ENCODE peak calls at places on chromosomes 5 and 9, in eight cellular contexts. One of them, this sample, is unnamed.

GRCh38 chr9:106682420-106682819 is 180.5 kb upstream of the ZNF462 start:
- DNase-seq in osteocyte: no peak
- DNase-seq in KBM-7: no peak
- DNase-seq in NCI-H1694 treated with DMSO at 0.1 percent for 48 hours: no peak
- DNase-seq in A549: no peak
- DNase-seq in non-pigmented ciliary epithelial cell: no peak
- DNase-seq in ecto neural progenitor cell: no peak
- DNase-seq in stimulated activated CD8-positive, alpha-beta memory T cell treated with anti-CD3 and anti-CD28 coated beads, Interleukin-2, amount 100 ng/mL, for 48 hours: no peak
- DNase-seq in this sample: no peak

GRCh38 chr5:57817001-57817453 is 334.4 kb upstream of the ACTBL2 start:
- DNase-seq in A549: no peak
- DNase-seq in ecto neural progenitor cell: no peak
- DNase-seq in osteocyte: no peak
- DNase-seq in KBM-7: no peak
- DNase-seq in stimulated activated CD8-positive, alpha-beta memory T cell treated with anti-CD3 and anti-CD28 coated beads, Interleukin-2, amount 100 ng/mL, for 48 hours: no peak
- DNase-seq in non-pigmented ciliary epithelial cell: no peak
- DNase-seq in NCI-H1694 treated with DMSO at 0.1 percent for 48 hours: no peak
- DNase-seq in this sample: no peak

GRCh38 chr9:32069169-32069813 is 315.2 kb upstream of the ACO1 start:
- DNase-seq in stimulated activated CD8-positive, alpha-beta memory T cell treated with anti-CD3 and anti-CD28 coated beads, Interleukin-2, amount 100 ng/mL, for 48 hours: no peak
- DNase-seq in A549: no peak
- DNase-seq in ecto neural progenitor cell: no peak
- DNase-seq in KBM-7: peak; percentile 9
- DNase-seq in NCI-H1694 treated with DMSO at 0.1 percent for 48 hours: no peak
- DNase-seq in non-pigmented ciliary epithelial cell: no peak
- DNase-seq in osteocyte: no peak
- DNase-seq in this sample: peak; percentile 1

GRCh38 chr5:84403773-84404172 is 19.1 kb upstream of the EDIL3 start:
- DNase-seq in NCI-H1694 treated with DMSO at 0.1 percent for 48 hours: no peak
- DNase-seq in non-pigmented ciliary epithelial cell: peak; percentile 97
- DNase-seq in KBM-7: no peak
- DNase-seq in stimulated activated CD8-positive, alpha-beta memory T cell treated with anti-CD3 and anti-CD28 coated beads, Interleukin-2, amount 100 ng/mL, for 48 hours: no peak
- DNase-seq in osteocyte: no peak
- DNase-seq in ecto neural progenitor cell: no peak
- DNase-seq in A549: no peak
- DNase-seq in this sample: no peak

GRCh38 chr9:79662553-79662956 is 90.8 kb downstream of the TLE4 start:
- DNase-seq in ecto neural progenitor cell: peak; percentile 72
- DNase-seq in osteocyte: no peak
- DNase-seq in KBM-7: no peak
- DNase-seq in stimulated activated CD8-positive, alpha-beta memory T cell treated with anti-CD3 and anti-CD28 coated beads, Interleukin-2, amount 100 ng/mL, for 48 hours: no peak
- DNase-seq in A549: no peak
- DNase-seq in NCI-H1694 treated with DMSO at 0.1 percent for 48 hours: no peak
- DNase-seq in non-pigmented ciliary epithelial cell: no peak
- DNase-seq in this sample: no peak

GRCh38 chr9:85202596-85202995 is 533.1 kb downstream of the NTRK2 start:
- DNase-seq in osteocyte: no peak
- DNase-seq in KBM-7: no peak
- DNase-seq in ecto neural progenitor cell: no peak
- DNase-seq in NCI-H1694 treated with DMSO at 0.1 percent for 48 hours: no peak
- DNase-seq in non-pigmented ciliary epithelial cell: no peak
- DNase-seq in A549: no peak
- DNase-seq in stimulated activated CD8-positive, alpha-beta memory T cell treated with anti-CD3 and anti-CD28 coated beads, Interleukin-2, amount 100 ng/mL, for 48 hours: no peak
- DNase-seq in this sample: no peak

GRCh38 chr5:107670028-107670926 is 460 bp downstream of the EFNA5 start:
- DNase-seq in KBM-7: no peak
- DNase-seq in osteocyte: no peak
- DNase-seq in ecto neural progenitor cell: peak; percentile 54
- DNase-seq in A549: peak; percentile 13
- DNase-seq in NCI-H1694 treated with DMSO at 0.1 percent for 48 hours: peak; percentile 7
- DNase-seq in stimulated activated CD8-positive, alpha-beta memory T cell treated with anti-CD3 and anti-CD28 coated beads, Interleukin-2, amount 100 ng/mL, for 48 hours: no peak
- DNase-seq in non-pigmented ciliary epithelial cell: no peak
- DNase-seq in this sample: peak; percentile 28

GRCh38 chr5:133704411-133704810 is 92.1 kb upstream of the FSTL4 start:
- DNase-seq in non-pigmented ciliary epithelial cell: no peak
- DNase-seq in ecto neural progenitor cell: no peak
- DNase-seq in A549: no peak
- DNase-seq in osteocyte: no peak
- DNase-seq in KBM-7: no peak
- DNase-seq in NCI-H1694 treated with DMSO at 0.1 percent for 48 hours: no peak
- DNase-seq in stimulated activated CD8-positive, alpha-beta memory T cell treated with anti-CD3 and anti-CD28 coated beads, Interleukin-2, amount 100 ng/mL, for 48 hours: no peak
- DNase-seq in this sample: no peak

GRCh38 chr9:127380479-127380878 is 16.5 kb upstream of the SLC2A8 start:
- DNase-seq in A549: no peak
- DNase-seq in non-pigmented ciliary epithelial cell: no peak
- DNase-seq in ecto neural progenitor cell: no peak
- DNase-seq in KBM-7: no peak
- DNase-seq in stimulated activated CD8-positive, alpha-beta memory T cell treated with anti-CD3 and anti-CD28 coated beads, Interleukin-2, amount 100 ng/mL, for 48 hours: no peak
- DNase-seq in osteocyte: no peak
- DNase-seq in NCI-H1694 treated with DMSO at 0.1 percent for 48 hours: no peak
- DNase-seq in this sample: no peak

GRCh38 chr5:131160134-131160533 is 4.9 kb downstream of the HINT1 start:
- DNase-seq in A549: no peak
- DNase-seq in KBM-7: no peak
- DNase-seq in osteocyte: no peak
- DNase-seq in stimulated activated CD8-positive, alpha-beta memory T cell treated with anti-CD3 and anti-CD28 coated beads, Interleukin-2, amount 100 ng/mL, for 48 hours: no peak
- DNase-seq in non-pigmented ciliary epithelial cell: no peak
- DNase-seq in ecto neural progenitor cell: no peak
- DNase-seq in NCI-H1694 treated with DMSO at 0.1 percent for 48 hours: no peak
- DNase-seq in this sample: no peak

GRCh38 chr9:85142461-85143401 is 473.2 kb downstream of the NTRK2 start:
- DNase-seq in NCI-H1694 treated with DMSO at 0.1 percent for 48 hours: peak; percentile 4
- DNase-seq in KBM-7: peak; percentile 7
- DNase-seq in A549: peak; percentile 3
- DNase-seq in non-pigmented ciliary epithelial cell: no peak
- DNase-seq in osteocyte: no peak
- DNase-seq in stimulated activated CD8-positive, alpha-beta memory T cell treated with anti-CD3 and anti-CD28 coated beads, Interleukin-2, amount 100 ng/mL, for 48 hours: no peak
- DNase-seq in ecto neural progenitor cell: no peak
- DNase-seq in this sample: peak; percentile 33

GRCh38 chr5:81450940-81451339 is 57.0 kb upstream of the ACOT12 start:
- DNase-seq in osteocyte: no peak
- DNase-seq in NCI-H1694 treated with DMSO at 0.1 percent for 48 hours: no peak
- DNase-seq in KBM-7: no peak
- DNase-seq in non-pigmented ciliary epithelial cell: no peak
- DNase-seq in A549: no peak
- DNase-seq in stimulated activated CD8-positive, alpha-beta memory T cell treated with anti-CD3 and anti-CD28 coated beads, Interleukin-2, amount 100 ng/mL, for 48 hours: no peak
- DNase-seq in ecto neural progenitor cell: no peak
- DNase-seq in this sample: no peak

GRCh38 chr9:37421914-37422288 is 595 bp upstream of the GRHPR start:
- DNase-seq in ecto neural progenitor cell: no peak
- DNase-seq in non-pigmented ciliary epithelial cell: no peak
- DNase-seq in KBM-7: no peak
- DNase-seq in stimulated activated CD8-positive, alpha-beta memory T cell treated with anti-CD3 and anti-CD28 coated beads, Interleukin-2, amount 100 ng/mL, for 48 hours: no peak
- DNase-seq in osteocyte: no peak
- DNase-seq in NCI-H1694 treated with DMSO at 0.1 percent for 48 hours: no peak
- DNase-seq in A549: no peak
- DNase-seq in this sample: no peak

GRCh38 chr9:124210697-124211096 is 47.1 kb upstream of the NEK6 start:
- DNase-seq in stimulated activated CD8-positive, alpha-beta memory T cell treated with anti-CD3 and anti-CD28 coated beads, Interleukin-2, amount 100 ng/mL, for 48 hours: peak; percentile 29
- DNase-seq in osteocyte: no peak
- DNase-seq in ecto neural progenitor cell: no peak
- DNase-seq in KBM-7: no peak
- DNase-seq in NCI-H1694 treated with DMSO at 0.1 percent for 48 hours: no peak
- DNase-seq in non-pigmented ciliary epithelial cell: no peak
- DNase-seq in A549: no peak
- DNase-seq in this sample: no peak

GRCh38 chr5:105953616-105954015 is 1717.1 kb downstream of the EFNA5 start:
- DNase-seq in A549: no peak
- DNase-seq in NCI-H1694 treated with DMSO at 0.1 percent for 48 hours: peak; percentile 62
- DNase-seq in ecto neural progenitor cell: no peak
- DNase-seq in non-pigmented ciliary epithelial cell: no peak
- DNase-seq in KBM-7: no peak
- DNase-seq in stimulated activated CD8-positive, alpha-beta memory T cell treated with anti-CD3 and anti-CD28 coated beads, Interleukin-2, amount 100 ng/mL, for 48 hours: no peak
- DNase-seq in osteocyte: no peak
- DNase-seq in this sample: no peak

GRCh38 chr9:121472361-121472910 is 27.2 kb downstream of the GGTA1 start:
- DNase-seq in KBM-7: no peak
- DNase-seq in stimulated activated CD8-positive, alpha-beta memory T cell treated with anti-CD3 and anti-CD28 coated beads, Interleukin-2, amount 100 ng/mL, for 48 hours: no peak
- DNase-seq in A549: no peak
- DNase-seq in NCI-H1694 treated with DMSO at 0.1 percent for 48 hours: no peak
- DNase-seq in osteocyte: no peak
- DNase-seq in ecto neural progenitor cell: no peak
- DNase-seq in non-pigmented ciliary epithelial cell: no peak
- DNase-seq in this sample: no peak

GRCh38 chr5:980001-980588 is 28.5 kb upstream of the NKD2 start:
- DNase-seq in A549: no peak
- DNase-seq in ecto neural progenitor cell: peak; percentile 52
- DNase-seq in KBM-7: no peak
- DNase-seq in osteocyte: peak; percentile 72
- DNase-seq in NCI-H1694 treated with DMSO at 0.1 percent for 48 hours: no peak
- DNase-seq in stimulated activated CD8-positive, alpha-beta memory T cell treated with anti-CD3 and anti-CD28 coated beads, Interleukin-2, amount 100 ng/mL, for 48 hours: no peak
- DNase-seq in non-pigmented ciliary epithelial cell: no peak
- DNase-seq in this sample: no peak

GRCh38 chr9:1837453-1838084 is 177.6 kb upstream of the SMARCA2 start:
- DNase-seq in KBM-7: peak; percentile 41
- DNase-seq in stimulated activated CD8-positive, alpha-beta memory T cell treated with anti-CD3 and anti-CD28 coated beads, Interleukin-2, amount 100 ng/mL, for 48 hours: no peak
- DNase-seq in non-pigmented ciliary epithelial cell: no peak
- DNase-seq in A549: peak; percentile 25
- DNase-seq in NCI-H1694 treated with DMSO at 0.1 percent for 48 hours: peak; percentile 32
- DNase-seq in ecto neural progenitor cell: peak; percentile 57
- DNase-seq in osteocyte: no peak
- DNase-seq in this sample: peak; percentile 0

GRCh38 chr9:2453701-2454100 is 167.9 kb upstream of the VLDLR start:
- DNase-seq in non-pigmented ciliary epithelial cell: no peak
- DNase-seq in A549: no peak
- DNase-seq in NCI-H1694 treated with DMSO at 0.1 percent for 48 hours: no peak
- DNase-seq in KBM-7: no peak
- DNase-seq in stimulated activated CD8-positive, alpha-beta memory T cell treated with anti-CD3 and anti-CD28 coated beads, Interleukin-2, amount 100 ng/mL, for 48 hours: no peak
- DNase-seq in osteocyte: no peak
- DNase-seq in ecto neural progenitor cell: no peak
- DNase-seq in this sample: no peak

GRCh38 chr5:89437450-89438435 is 554.8 kb upstream of the MEF2C start:
- DNase-seq in NCI-H1694 treated with DMSO at 0.1 percent for 48 hours: no peak
- DNase-seq in stimulated activated CD8-positive, alpha-beta memory T cell treated with anti-CD3 and anti-CD28 coated beads, Interleukin-2, amount 100 ng/mL, for 48 hours: no peak
- DNase-seq in non-pigmented ciliary epithelial cell: no peak
- DNase-seq in ecto neural progenitor cell: no peak
- DNase-seq in KBM-7: no peak
- DNase-seq in A549: no peak
- DNase-seq in osteocyte: no peak
- DNase-seq in this sample: no peak

This sample was measured in Kasumi-1.